ENCODE peak calls at places on chromosomes 1 and 21, in eight cellular contexts. K, W, X, V, M, Q, C and H are unnamed samples.

GRCh38 chr21:42101246-42101645 is 30.1 kb downstream of the UMODL1 start:
- DNase-seq in K (no peak), W (no peak), X (no peak), V (no peak), M (no peak), Q (no peak), C (no peak), H (no peak)

GRCh38 chr1:9659328-9659727 is 7.8 kb downstream of the PIK3CD start:
- DNase-seq in K (peak), W (peak), X (no peak), V (no peak), M (no peak), Q (no peak), C (peak), H (peak)

GRCh38 chr1:246161626-246162025 is 345.5 kb downstream of the SMYD3 start:
- DNase-seq in K (peak), W (peak), X (no peak), V (no peak), M (no peak), Q (no peak), C (peak), H (peak)

GRCh38 chr21:42737969-42738590 is 84.7 kb downstream of the PDE9A start:
- DNase-seq in K (no peak), W (no peak), X (no peak), V (peak), M (no peak), Q (no peak), C (no peak), H (peak)

GRCh38 chr1:53902235-53902920 is 8.4 kb downstream of the DIO1 start:
- DNase-seq in K (no peak), W (no peak), X (no peak), V (no peak), M (peak), Q (no peak), C (no peak), H (no peak)

GRCh38 chr1:184755226-184756065 is 788 bp upstream of the EDEM3 start:
- DNase-seq in K (peak), W (peak), X (no peak), V (no peak), M (no peak), Q (no peak), C (no peak), H (peak)

GRCh38 chr1:202709276-202710041 is 795 bp downstream of the SYT2 start:
- DNase-seq in K (no peak), W (no peak), X (no peak), V (no peak), M (peak), Q (peak), C (no peak), H (no peak)

GRCh38 chr1:54010415-54011117 is 7.4 kb downstream of the LDLRAD1 start:
- DNase-seq in K (no peak), W (no peak), X (no peak), V (no peak), M (no peak), Q (no peak), C (no peak), H (no peak)

GRCh38 chr1:23810818-23811420 is 10.4 kb upstream of the GALE start:
- DNase-seq in K (no peak), W (peak), X (peak), V (no peak), M (no peak), Q (no peak), C (peak), H (peak)

GRCh38 chr21:41634211-41634694 is 126.3 kb upstream of the TMPRSS2 start:
- DNase-seq in K (no peak), W (peak), X (no peak), V (no peak), M (peak), Q (no peak), C (no peak), H (no peak)

GRCh38 chr1:174966000-174966572 is 33.7 kb upstream of the CACYBP start:
- DNase-seq in K (no peak), W (peak), X (no peak), V (no peak), M (no peak), Q (no peak), C (no peak), H (peak)

GRCh38 chr1:236877661-236878060 is 82.6 kb downstream of the MTR start:
- DNase-seq in K (no peak), W (no peak), X (no peak), V (no peak), M (no peak), Q (no peak), C (no peak), H (no peak)

DNA sequence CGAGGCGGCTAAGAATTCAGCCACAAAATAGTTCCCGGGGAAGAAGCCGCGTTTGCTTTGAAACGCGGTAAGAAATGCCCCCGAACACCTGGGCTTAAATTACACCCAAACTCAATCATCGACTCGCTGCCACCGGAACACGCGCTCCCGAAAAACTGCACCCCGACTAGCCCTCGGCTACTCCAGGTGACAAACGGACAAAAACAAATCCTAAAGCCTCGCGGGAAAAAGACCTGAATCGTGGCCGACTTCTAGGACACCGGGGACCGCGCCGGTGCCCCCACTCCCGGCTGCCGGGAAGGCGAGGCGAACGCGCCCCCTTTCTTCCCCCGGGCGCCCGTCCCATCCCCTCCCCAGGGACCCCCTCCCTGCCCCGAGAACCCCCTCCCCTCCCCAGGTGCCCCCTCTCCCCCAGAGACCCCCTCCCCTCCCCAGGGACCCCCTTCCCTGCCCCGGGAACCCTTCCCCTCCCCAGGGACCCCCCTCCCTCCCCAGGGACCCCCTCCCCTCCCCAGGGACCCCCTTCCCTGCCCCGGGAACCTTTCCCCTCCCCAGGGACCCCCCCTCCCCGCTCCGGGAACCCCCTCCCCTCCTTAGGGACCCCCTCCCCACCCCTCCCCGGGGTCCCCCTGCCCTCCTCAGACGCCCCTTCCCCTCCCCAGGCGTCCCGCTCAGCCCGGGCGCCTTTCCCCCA is 606 bp downstream of the C1orf159 start:
- DNase-seq in K (no peak), W (peak), X (no peak), V (no peak), M (no peak), Q (peak), C (no peak), H (no peak)
- H3K4me3 ChIP-seq in K (peak), W (peak), X (peak), V (peak), M (peak), Q (peak), C (peak), H (peak)

GRCh38 chr1:113074237-113074636 is 1.2 kb downstream of the LRIG2 start:
- DNase-seq in K (no peak), W (peak), X (no peak), V (no peak), M (no peak), Q (no peak), C (no peak), H (no peak)
- TF ChIP-seq CTCF in K (no peak), W (no peak), X (no peak), V (no peak), M (no peak), Q (no peak), C (no peak), H (no peak)

DNA sequence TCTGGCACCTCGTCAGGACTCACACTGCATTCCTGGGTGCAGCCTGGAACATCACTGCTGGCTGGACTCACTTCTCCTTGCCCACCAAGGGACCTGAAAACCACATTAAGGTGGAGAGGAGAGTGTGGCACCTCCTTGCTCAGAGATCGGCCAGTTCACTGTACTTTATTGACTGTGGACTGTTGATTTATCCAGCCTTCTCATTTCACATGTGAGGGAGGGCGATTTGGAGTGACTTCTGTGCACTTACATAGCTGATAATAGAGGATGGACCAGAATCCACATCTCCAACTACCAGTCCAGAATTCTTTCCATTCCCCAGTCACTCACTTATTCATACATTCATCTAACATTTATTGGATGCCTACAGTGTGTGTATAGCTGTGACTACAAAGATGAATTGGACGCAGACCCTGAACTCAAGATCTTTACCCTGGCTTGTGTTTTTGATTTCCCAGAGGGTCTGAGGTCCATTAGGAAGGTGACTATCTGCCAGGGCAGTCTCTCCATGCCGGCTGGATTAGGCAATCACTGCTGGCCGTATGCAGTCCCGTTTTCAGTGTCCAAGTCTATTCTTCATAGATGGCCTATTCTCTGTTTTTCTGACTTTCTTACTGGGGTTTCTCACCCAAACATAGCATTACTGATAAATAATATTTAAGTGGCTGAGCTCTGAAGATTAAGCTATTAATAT is 233.5 kb upstream of the SGIP1 start:
- DNase-seq in K (no peak), W (no peak), X (no peak), V (no peak), M (no peak), Q (no peak), C (no peak), H (no peak)
- H3K4me3 ChIP-seq in K (no peak), W (no peak), X (no peak), V (no peak), M (no peak), Q (no peak), C (no peak), H (no peak)

GRCh38 chr1:196063952-196064351 is 544.3 kb downstream of the KCNT2 start:
- DNase-seq in K (no peak), W (no peak), X (no peak), V (no peak), M (no peak), Q (no peak), C (no peak), H (no peak)

GRCh38 chr1:196063307-196063706 is 544.9 kb downstream of the KCNT2 start:
- DNase-seq in K (no peak), W (no peak), X (no peak), V (no peak), M (no peak), Q (no peak), C (peak), H (peak)

GRCh38 chr1:196056966-196057365 is 551.3 kb downstream of the KCNT2 start:
- DNase-seq in K (no peak), W (no peak), X (no peak), V (no peak), M (no peak), Q (no peak), C (no peak), H (no peak)

GRCh38 chr1:196060539-196060938 is 547.7 kb downstream of the KCNT2 start:
- DNase-seq in K (no peak), W (no peak), X (no peak), V (no peak), M (no peak), Q (no peak), C (no peak), H (no peak)

DNA sequence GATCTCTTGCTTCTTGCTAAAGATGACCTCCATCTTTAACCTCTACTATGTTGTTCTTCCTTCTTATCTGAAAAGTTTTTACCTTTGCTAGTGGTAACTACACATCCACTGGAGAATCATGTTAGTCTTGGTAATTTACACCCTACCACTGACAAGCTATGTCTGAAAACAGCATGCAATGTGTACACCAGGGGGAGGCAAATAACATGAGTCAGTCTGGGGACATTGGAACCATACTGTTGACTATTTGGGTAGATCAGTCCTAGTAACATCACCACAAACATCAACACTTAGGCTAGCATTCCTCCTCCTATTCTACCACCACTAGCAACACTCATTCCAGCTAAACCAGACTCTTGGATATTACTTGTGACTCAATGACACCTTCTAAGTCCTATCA is 549.0 kb downstream of the KCNT2 start:
- DNase-seq in K (no peak), W (peak), X (no peak), V (no peak), M (no peak), Q (no peak), C (no peak), H (no peak)
- TF ChIP-seq CTCF in K (no peak), W (peak), X (no peak), V (no peak), M (no peak), Q (no peak), C (no peak), H (no peak)

GRCh38 chr1:150552692-150553278 is 3.6 kb downstream of the ADAMTSL4 start:
- DNase-seq in K (no peak), W (no peak), X (no peak), V (no peak), M (no peak), Q (no peak), C (no peak), H (no peak)

GRCh38 chr1:150550222-150551048 is 1.2 kb downstream of the ADAMTSL4 start:
- DNase-seq in K (no peak), W (no peak), X (no peak), V (peak), M (no peak), Q (no peak), C (no peak), H (no peak)

GRCh38 chr1:150551784-150552691 is 2.8 kb downstream of the ADAMTSL4 start:
- DNase-seq in K (peak), W (peak), X (no peak), V (peak), M (peak), Q (peak), C (peak), H (peak)

GRCh38 chr1:150549496-150550221 is 451 bp downstream of the ADAMTSL4 start:
- DNase-seq in K (no peak), W (no peak), X (no peak), V (peak), M (peak), Q (peak), C (no peak), H (no peak)

DNA sequence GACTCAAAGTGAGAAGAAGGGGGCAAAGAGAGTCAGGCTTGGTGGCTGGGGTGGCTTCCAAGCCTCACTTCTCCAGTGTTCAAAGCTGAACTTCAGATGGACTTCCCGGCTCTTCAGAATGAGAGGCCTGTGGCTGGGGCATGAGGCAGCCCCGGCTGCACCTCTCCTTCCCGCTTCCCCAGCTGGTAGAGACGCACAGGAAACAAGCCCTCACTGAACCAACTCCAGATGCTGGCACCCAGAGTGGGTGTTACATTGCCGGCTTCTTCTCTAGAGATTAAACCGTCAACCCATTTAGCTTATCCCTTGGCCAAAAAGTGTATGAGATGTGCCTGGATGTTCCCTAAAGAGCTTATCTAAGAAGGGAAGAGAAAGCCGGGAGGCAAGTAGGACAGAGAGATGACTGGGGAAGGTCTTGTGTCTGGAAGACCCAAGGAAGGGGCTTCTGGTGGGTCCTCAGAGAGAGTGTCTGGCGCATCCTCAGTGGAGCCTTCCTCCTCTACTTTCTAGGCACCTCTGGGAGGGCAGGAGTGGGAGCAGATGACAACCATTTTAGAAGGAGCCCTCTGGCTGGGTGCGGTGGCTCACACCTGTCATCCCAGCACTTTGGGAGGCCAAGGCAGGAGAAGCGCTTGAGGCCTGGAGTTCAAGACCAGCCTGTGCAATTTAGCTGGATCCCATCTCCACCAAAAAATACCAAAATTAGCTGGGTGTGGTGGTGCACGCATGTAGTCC is 2.0 kb downstream of the ADAMTSL4 start:
- DNase-seq in K (no peak), W (no peak), X (no peak), V (no peak), M (no peak), Q (no peak), C (no peak), H (no peak)
- H3K4me3 ChIP-seq in K (no peak), W (no peak), X (no peak), V (no peak), M (no peak), Q (peak), C (no peak), H (no peak)

DNA sequence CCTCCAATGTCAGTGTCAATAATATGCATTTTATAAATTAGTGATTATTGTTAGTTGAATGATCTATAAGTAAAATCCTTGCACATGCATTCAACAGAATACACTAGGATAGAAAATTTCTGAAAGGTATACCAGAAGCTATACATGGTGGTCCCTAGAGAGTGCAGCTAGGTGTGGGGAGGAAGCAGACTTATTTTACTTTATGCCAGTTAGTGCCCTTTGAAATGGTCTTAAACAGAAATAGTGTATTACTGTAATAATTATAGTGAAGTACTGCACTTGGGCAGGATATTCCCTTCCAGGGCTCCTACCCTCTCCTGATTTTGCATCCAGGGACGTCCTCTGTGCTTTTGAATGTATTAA is 23.2 kb upstream of the WDR26 start:
- DNase-seq in K (no peak), W (no peak), X (no peak), V (no peak), M (no peak), Q (no peak), C (no peak), H (no peak)
- TF ChIP-seq CTCF in K (no peak), W (peak), X (no peak), V (no peak), M (no peak), Q (no peak), C (no peak), H (no peak)

GRCh38 chr21:36848875-36849274 is 117.6 kb downstream of the HLCS start:
- DNase-seq in K (no peak), W (no peak), X (no peak), V (no peak), M (no peak), Q (no peak), C (no peak), H (no peak)

GRCh38 chr21:36845790-36846189 is 120.7 kb downstream of the HLCS start:
- DNase-seq in K (no peak), W (no peak), X (no peak), V (no peak), M (no peak), Q (no peak), C (no peak), H (no peak)

GRCh38 chr21:36845070-36845469 is 121.4 kb downstream of the HLCS start:
- DNase-seq in K (no peak), W (no peak), X (no peak), V (no peak), M (no peak), Q (no peak), C (no peak), H (no peak)

GRCh38 chr21:36846624-36847023 is 119.8 kb downstream of the HLCS start:
- DNase-seq in K (no peak), W (no peak), X (no peak), V (no peak), M (no peak), Q (no peak), C (peak), H (no peak)

GRCh38 chr21:36847189-36847588 is 119.3 kb downstream of the HLCS start:
- DNase-seq in K (peak), W (peak), X (no peak), V (no peak), M (no peak), Q (no peak), C (peak), H (peak)
- H3K4me3 ChIP-seq in K (no peak), W (no peak), X (no peak), V (no peak), M (no peak), Q (no peak), C (no peak), H (no peak)

DNA sequence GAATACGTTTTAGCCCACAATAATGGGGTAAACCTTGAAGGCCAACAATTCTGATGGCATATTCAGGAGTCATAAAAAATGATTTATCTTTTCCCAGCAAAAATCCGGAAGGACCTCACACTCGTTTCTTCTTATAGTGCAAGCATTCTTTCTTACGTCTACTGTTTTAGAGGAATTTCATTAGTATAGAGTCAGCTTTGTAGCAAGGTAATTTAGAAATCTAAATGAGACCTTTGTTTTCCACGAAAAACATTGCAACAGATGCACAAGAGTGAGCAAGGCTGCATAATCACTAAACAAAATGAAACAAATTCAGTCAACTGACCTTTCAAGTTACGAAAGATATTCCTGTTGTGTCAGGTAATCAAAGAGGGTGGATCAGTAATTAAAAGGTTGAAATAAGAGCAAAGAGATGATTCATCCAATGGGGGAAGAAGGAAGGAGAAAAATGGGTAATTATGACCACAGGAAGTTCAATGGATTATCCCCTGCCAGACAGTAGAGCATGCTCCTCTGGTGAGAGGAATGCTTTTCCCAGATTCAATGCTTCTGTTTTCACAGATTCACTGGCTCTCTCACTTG is 558 bp upstream of the CSDE1 start:
- DNase-seq in K (no peak), W (no peak), X (no peak), V (no peak), M (no peak), Q (no peak), C (no peak), H (peak)
- TF ChIP-seq CTCF in K (no peak), W (no peak), X (no peak), V (no peak), M (no peak), Q (no peak), C (no peak), H (no peak)

GRCh38 chr21:46562472-46562871 is 42.4 kb downstream of the S100B start:
- DNase-seq in K (no peak), W (no peak), X (no peak), V (no peak), M (peak), Q (no peak), C (no peak), H (no peak)
- H3K4me3 ChIP-seq in K (no peak), W (no peak), X (no peak), V (no peak), M (no peak), Q (no peak), C (no peak), H (no peak)

GRCh38 chr21:25639167-25639921 is at the start of gene JAM2:
- DNase-seq in K (no peak), W (no peak), X (peak), V (peak), M (peak), Q (peak), C (peak), H (peak)
- TF ChIP-seq CTCF in K (peak), W (no peak), X (no peak), V (no peak), M (no peak), Q (no peak), C (peak), H (peak)